ENCODE peak calls at places on chromosomes 6 and 20, in six cellular contexts. One of them, this sample, is unnamed.

GRCh38 chr20:25285856-25286798 is 38.2 kb downstream of the PYGB start:
- DNase-seq in hepatic stellate cell: no peak
- DNase-seq in mucosa of gallbladder: no peak
- DNase-seq in heart right ventricle: no peak
- DNase-seq in iris pigment epithelial cell: no peak
- DNase-seq in activated gamma-delta T cell treated with Interleukin-2 at 50 U/mL for 16 hours: peak
- DNase-seq in this sample: no peak

GRCh38 chr6:158376650-158377081 is 64.4 kb downstream of the TULP4 start:
- DNase-seq in hepatic stellate cell: no peak
- DNase-seq in mucosa of gallbladder: no peak
- DNase-seq in heart right ventricle: no peak
- DNase-seq in iris pigment epithelial cell: no peak
- DNase-seq in activated gamma-delta T cell treated with Interleukin-2 at 50 U/mL for 16 hours: no peak
- DNase-seq in this sample: peak

GRCh38 chr20:40489886-40490285 is 199.2 kb downstream of the MAFB start:
- DNase-seq in hepatic stellate cell: no peak
- DNase-seq in mucosa of gallbladder: no peak
- DNase-seq in heart right ventricle: no peak
- DNase-seq in iris pigment epithelial cell: peak
- DNase-seq in activated gamma-delta T cell treated with Interleukin-2 at 50 U/mL for 16 hours: no peak
- DNase-seq in this sample: peak

GRCh38 chr6:106666290-106667021 is 37.1 kb downstream of the QRSL1 start:
- DNase-seq in hepatic stellate cell: no peak
- DNase-seq in mucosa of gallbladder: no peak
- DNase-seq in heart right ventricle: no peak
- DNase-seq in iris pigment epithelial cell: no peak
- DNase-seq in activated gamma-delta T cell treated with Interleukin-2 at 50 U/mL for 16 hours: no peak
- DNase-seq in this sample: no peak

GRCh38 chr6:167993169-167993568 is 4.3 kb upstream of the KIF25 start:
- DNase-seq in hepatic stellate cell: no peak
- DNase-seq in mucosa of gallbladder: no peak
- DNase-seq in heart right ventricle: peak
- DNase-seq in iris pigment epithelial cell: no peak
- DNase-seq in activated gamma-delta T cell treated with Interleukin-2 at 50 U/mL for 16 hours: no peak
- DNase-seq in this sample: no peak

GRCh38 chr6:140237251-140237650 is 862.8 kb upstream of the CITED2 start:
- DNase-seq in hepatic stellate cell: no peak
- DNase-seq in mucosa of gallbladder: no peak
- DNase-seq in heart right ventricle: no peak
- DNase-seq in iris pigment epithelial cell: no peak
- DNase-seq in activated gamma-delta T cell treated with Interleukin-2 at 50 U/mL for 16 hours: no peak
- DNase-seq in this sample: peak

GRCh38 chr20:23112595-23112994 is 26.5 kb upstream of the CD93 start:
- DNase-seq in hepatic stellate cell: no peak
- DNase-seq in mucosa of gallbladder: no peak
- DNase-seq in heart right ventricle: no peak
- DNase-seq in iris pigment epithelial cell: no peak
- DNase-seq in activated gamma-delta T cell treated with Interleukin-2 at 50 U/mL for 16 hours: no peak
- DNase-seq in this sample: no peak

GRCh38 chr20:59933849-59934585 is 580 bp upstream of the SYCP2 start:
- DNase-seq in hepatic stellate cell: peak
- DNase-seq in mucosa of gallbladder: peak
- DNase-seq in heart right ventricle: peak
- DNase-seq in iris pigment epithelial cell: peak
- DNase-seq in activated gamma-delta T cell treated with Interleukin-2 at 50 U/mL for 16 hours: peak
- DNase-seq in this sample: peak

GRCh38 chr20:62177307-62177706 is 5.5 kb upstream of the MTG2 start:
- DNase-seq in hepatic stellate cell: no peak
- DNase-seq in mucosa of gallbladder: no peak
- DNase-seq in heart right ventricle: no peak
- DNase-seq in iris pigment epithelial cell: no peak
- DNase-seq in activated gamma-delta T cell treated with Interleukin-2 at 50 U/mL for 16 hours: no peak
- DNase-seq in this sample: no peak

GRCh38 chr20:3687655-3688054 is 5.8 kb upstream of the ADAM33 start:
- DNase-seq in hepatic stellate cell: peak
- DNase-seq in mucosa of gallbladder: no peak
- DNase-seq in heart right ventricle: no peak
- DNase-seq in iris pigment epithelial cell: peak
- DNase-seq in activated gamma-delta T cell treated with Interleukin-2 at 50 U/mL for 16 hours: no peak
- DNase-seq in this sample: peak

GRCh38 chr6:156231353-156231752 is 545.8 kb upstream of the ARID1B start:
- DNase-seq in hepatic stellate cell: no peak
- DNase-seq in mucosa of gallbladder: no peak
- DNase-seq in heart right ventricle: no peak
- DNase-seq in iris pigment epithelial cell: no peak
- DNase-seq in activated gamma-delta T cell treated with Interleukin-2 at 50 U/mL for 16 hours: no peak
- DNase-seq in this sample: no peak

GRCh38 chr20:42005211-42005610 is 387.0 kb upstream of the CHD6 start:
- DNase-seq in hepatic stellate cell: no peak
- DNase-seq in mucosa of gallbladder: no peak
- DNase-seq in heart right ventricle: no peak
- DNase-seq in iris pigment epithelial cell: no peak
- DNase-seq in activated gamma-delta T cell treated with Interleukin-2 at 50 U/mL for 16 hours: no peak
- DNase-seq in this sample: no peak

GRCh38 chr6:54932622-54933021 is 86.1 kb downstream of the FAM83B start:
- DNase-seq in hepatic stellate cell: no peak
- DNase-seq in mucosa of gallbladder: no peak
- DNase-seq in heart right ventricle: no peak
- DNase-seq in iris pigment epithelial cell: no peak
- DNase-seq in activated gamma-delta T cell treated with Interleukin-2 at 50 U/mL for 16 hours: no peak
- DNase-seq in this sample: no peak

GRCh38 chr20:39893013-39893685 is 795.9 kb downstream of the MAFB start:
- DNase-seq in hepatic stellate cell: peak
- DNase-seq in mucosa of gallbladder: no peak
- DNase-seq in heart right ventricle: no peak
- DNase-seq in iris pigment epithelial cell: peak
- DNase-seq in activated gamma-delta T cell treated with Interleukin-2 at 50 U/mL for 16 hours: no peak
- DNase-seq in this sample: peak

GRCh38 chr20:8602389-8603116 is 466.3 kb upstream of the PLCB4 start:
- DNase-seq in hepatic stellate cell: peak
- DNase-seq in mucosa of gallbladder: no peak
- DNase-seq in heart right ventricle: no peak
- DNase-seq in iris pigment epithelial cell: peak
- DNase-seq in activated gamma-delta T cell treated with Interleukin-2 at 50 U/mL for 16 hours: no peak
- DNase-seq in this sample: no peak

GRCh38 chr6:56713285-56713684 is 70.6 kb upstream of the DST start:
- DNase-seq in hepatic stellate cell: peak
- DNase-seq in mucosa of gallbladder: peak
- DNase-seq in heart right ventricle: no peak
- DNase-seq in iris pigment epithelial cell: peak
- DNase-seq in activated gamma-delta T cell treated with Interleukin-2 at 50 U/mL for 16 hours: no peak
- DNase-seq in this sample: peak

GRCh38 chr6:149863846-149864577 is at the start of gene LRP11:
- DNase-seq in hepatic stellate cell: peak
- DNase-seq in mucosa of gallbladder: peak
- DNase-seq in heart right ventricle: peak
- DNase-seq in iris pigment epithelial cell: peak
- DNase-seq in activated gamma-delta T cell treated with Interleukin-2 at 50 U/mL for 16 hours: peak
- DNase-seq in this sample: peak

GRCh38 chr6:137904822-137905617 is 38.0 kb downstream of the TNFAIP3 start:
- DNase-seq in hepatic stellate cell: no peak
- DNase-seq in mucosa of gallbladder: peak
- DNase-seq in heart right ventricle: peak
- DNase-seq in iris pigment epithelial cell: peak
- DNase-seq in activated gamma-delta T cell treated with Interleukin-2 at 50 U/mL for 16 hours: peak
- DNase-seq in this sample: peak

GRCh38 chr6:15389759-15390723 is 144.2 kb downstream of the JARID2 start:
- DNase-seq in hepatic stellate cell: peak
- DNase-seq in mucosa of gallbladder: no peak
- DNase-seq in heart right ventricle: no peak
- DNase-seq in iris pigment epithelial cell: peak
- DNase-seq in activated gamma-delta T cell treated with Interleukin-2 at 50 U/mL for 16 hours: no peak
- DNase-seq in this sample: peak

GRCh38 chr6:41966214-41966920 is 24.8 kb upstream of the CCND3 start:
- DNase-seq in hepatic stellate cell: no peak
- DNase-seq in mucosa of gallbladder: no peak
- DNase-seq in heart right ventricle: no peak
- DNase-seq in iris pigment epithelial cell: peak
- DNase-seq in activated gamma-delta T cell treated with Interleukin-2 at 50 U/mL for 16 hours: no peak
- DNase-seq in this sample: no peak

GRCh38 chr6:132063738-132064137 is 112.6 kb upstream of the CCN2 start:
- DNase-seq in hepatic stellate cell: no peak
- DNase-seq in mucosa of gallbladder: no peak
- DNase-seq in heart right ventricle: no peak
- DNase-seq in iris pigment epithelial cell: peak
- DNase-seq in activated gamma-delta T cell treated with Interleukin-2 at 50 U/mL for 16 hours: no peak
- DNase-seq in this sample: peak

GRCh38 chr6:107642348-107643347 is 152.7 kb downstream of the SOBP start:
- DNase-seq in hepatic stellate cell: no peak
- DNase-seq in mucosa of gallbladder: no peak
- DNase-seq in heart right ventricle: no peak
- DNase-seq in iris pigment epithelial cell: no peak
- DNase-seq in activated gamma-delta T cell treated with Interleukin-2 at 50 U/mL for 16 hours: no peak
- DNase-seq in this sample: no peak

GRCh38 chr6:25749837-25750236 is 4.7 kb upstream of the SLC17A4 start:
- DNase-seq in hepatic stellate cell: no peak
- DNase-seq in mucosa of gallbladder: no peak
- DNase-seq in heart right ventricle: no peak
- DNase-seq in iris pigment epithelial cell: no peak
- DNase-seq in activated gamma-delta T cell treated with Interleukin-2 at 50 U/mL for 16 hours: no peak
- DNase-seq in this sample: no peak

GRCh38 chr6:32393660-32394420 is 13.1 kb downstream of the BTNL2 start:
- DNase-seq in hepatic stellate cell: no peak
- DNase-seq in mucosa of gallbladder: no peak
- DNase-seq in heart right ventricle: no peak
- DNase-seq in iris pigment epithelial cell: peak
- DNase-seq in activated gamma-delta T cell treated with Interleukin-2 at 50 U/mL for 16 hours: no peak
- DNase-seq in this sample: no peak

GRCh38 chr6:89035252-89036106 is 45.1 kb upstream of the PNRC1 start:
- DNase-seq in hepatic stellate cell: peak
- DNase-seq in mucosa of gallbladder: peak
- DNase-seq in heart right ventricle: peak
- DNase-seq in iris pigment epithelial cell: peak
- DNase-seq in activated gamma-delta T cell treated with Interleukin-2 at 50 U/mL for 16 hours: no peak
- DNase-seq in this sample: peak

This sample was measured in EL.